ENCODE peak calls at places on chromosomes 1 and 21, in five cellular contexts. K, N, Z, C and R are unnamed samples.
A peak's percentile ranks its signal among the peaks of the same experiment; 100 is the strongest.

GRCh38 chr1:204730826-204731459 is 45.4 kb upstream of the LRRN2 start:
- DNase-seq in K (no peak), Z (no peak), N (no peak), C (no peak), R (no peak)

GRCh38 chr1:99852648-99853047 is 2.5 kb downstream of the AGL start:
- DNase-seq in C (no peak), N (no peak), Z (no peak), K (no peak), R (no peak)

GRCh38 chr1:24925963-24926362 is 4.1 kb downstream of the RUNX3 start:
- DNase-seq in K (no peak), C (no peak), Z (no peak), N (no peak), R (no peak)

GRCh38 chr1:3711780-3712451 is 40.3 kb upstream of the CCDC27 start:
- DNase-seq in K (no peak), Z (no peak), C (no peak), N (no peak), R (no peak)

GRCh38 chr21:28675265-28676041 is 317.2 kb downstream of the LTN1 start:
- DNase-seq in C (no peak), N (no peak), K (no peak), Z (no peak), R (no peak)

GRCh38 chr21:45612096-45613019 is 31.2 kb upstream of the PCBP3 start:
- DNase-seq in C (peak; percentile 64), K (no peak), Z (no peak), N (no peak), R (no peak)

GRCh38 chr1:161198877-161199431 is at the start of gene ADAMTS4:
- DNase-seq in K (peak; percentile 73), C (no peak), Z (peak; percentile 86), N (no peak), R (no peak)

GRCh38 chr1:30842698-30843354 is 65.7 kb downstream of the SDC3 start:
- DNase-seq in K (no peak), Z (no peak), N (no peak), C (no peak), R (no peak)

GRCh38 chr21:38503588-38503987 is 5.3 kb upstream of the ERG start:
- DNase-seq in K (no peak), N (no peak), Z (peak; percentile 86), C (no peak), R (no peak)